ENCODE peak calls at places on chromosomes 6 and 20, in five cellular contexts. One of them, this sample, is unnamed.

GRCh38 chr20:17023811-17024210 is 203.0 kb upstream of the PCSK2 start:
- DNase-seq in testis: no peak
- DNase-seq in IMR-90: peak; percentile 28
- DNase-seq in left ventricle myocardium inferior: no peak
- DNase-seq in lower lobe of right lung: peak; percentile 65
- DNase-seq in this sample: no peak

GRCh38 chr20:32514760-32515159 is 70.4 kb downstream of the NOL4L start:
- DNase-seq in testis: no peak
- DNase-seq in IMR-90: no peak
- DNase-seq in left ventricle myocardium inferior: no peak
- DNase-seq in lower lobe of right lung: no peak
- DNase-seq in this sample: peak; percentile 51

GRCh38 chr6:158970640-158971291 is 29.2 kb downstream of the RSPH3 start:
- DNase-seq in testis: no peak
- DNase-seq in IMR-90: no peak
- DNase-seq in left ventricle myocardium inferior: no peak
- DNase-seq in lower lobe of right lung: no peak
- DNase-seq in this sample: no peak

GRCh38 chr20:64083380-64084208 is 604 bp downstream of the LKAAEAR1 start:
- DNase-seq in testis: peak; percentile 79
- DNase-seq in IMR-90: peak; percentile 67
- DNase-seq in left ventricle myocardium inferior: peak; percentile 77
- DNase-seq in lower lobe of right lung: peak; percentile 88
- DNase-seq in this sample: peak; percentile 86

GRCh38 chr20:39960522-39961420 is 728.3 kb downstream of the MAFB start:
- DNase-seq in testis: peak; percentile 34
- DNase-seq in IMR-90: no peak
- DNase-seq in left ventricle myocardium inferior: peak; percentile 21
- DNase-seq in lower lobe of right lung: no peak
- DNase-seq in this sample: no peak

GRCh38 chr6:126650931-126651330 is 311.0 kb downstream of the CENPW start:
- DNase-seq in testis: no peak
- DNase-seq in IMR-90: peak; percentile 25
- DNase-seq in left ventricle myocardium inferior: no peak
- DNase-seq in lower lobe of right lung: no peak
- DNase-seq in this sample: no peak

GRCh38 chr6:131042664-131043063 is 20.4 kb downstream of the EPB41L2 start:
- DNase-seq in testis: no peak
- DNase-seq in IMR-90: no peak
- DNase-seq in left ventricle myocardium inferior: no peak
- DNase-seq in lower lobe of right lung: no peak
- DNase-seq in this sample: no peak

GRCh38 chr6:95923518-95923917 is 92.3 kb upstream of the FUT9 start:
- DNase-seq in testis: peak; percentile 18
- DNase-seq in IMR-90: no peak
- DNase-seq in left ventricle myocardium inferior: no peak
- DNase-seq in lower lobe of right lung: no peak
- DNase-seq in this sample: no peak

GRCh38 chr20:12591949-12592470 is 416.8 kb upstream of the SPTLC3 start:
- DNase-seq in testis: no peak
- DNase-seq in IMR-90: no peak
- DNase-seq in left ventricle myocardium inferior: no peak
- DNase-seq in lower lobe of right lung: no peak
- DNase-seq in this sample: no peak

GRCh38 chr6:148624025-148624424 is 122.8 kb upstream of the UST start:
- DNase-seq in testis: peak; percentile 35
- DNase-seq in IMR-90: no peak
- DNase-seq in left ventricle myocardium inferior: no peak
- DNase-seq in lower lobe of right lung: no peak
- DNase-seq in this sample: no peak

GRCh38 chr6:28345201-28345600 is 4.5 kb upstream of the ZKSCAN3 start:
- DNase-seq in testis: no peak
- DNase-seq in IMR-90: no peak
- DNase-seq in left ventricle myocardium inferior: no peak
- DNase-seq in lower lobe of right lung: no peak
- DNase-seq in this sample: no peak

GRCh38 chr20:32527447-32528055 is 57.6 kb downstream of the NOL4L start:
- DNase-seq in testis: no peak
- DNase-seq in IMR-90: no peak
- DNase-seq in left ventricle myocardium inferior: no peak
- DNase-seq in lower lobe of right lung: peak; percentile 46
- DNase-seq in this sample: peak; percentile 75

GRCh38 chr6:25369043-25369442 is 89.9 kb downstream of the CARMIL1 start:
- DNase-seq in testis: peak; percentile 67
- DNase-seq in IMR-90: no peak
- DNase-seq in left ventricle myocardium inferior: peak; percentile 31
- DNase-seq in lower lobe of right lung: no peak
- DNase-seq in this sample: no peak

GRCh38 chr6:105941616-105942412 is 144.3 kb upstream of the PRDM1 start:
- DNase-seq in testis: no peak
- DNase-seq in IMR-90: peak; percentile 31
- DNase-seq in left ventricle myocardium inferior: no peak
- DNase-seq in lower lobe of right lung: no peak
- DNase-seq in this sample: no peak

GRCh38 chr6:142728367-142728766 is 216.6 kb downstream of the HIVEP2 start:
- DNase-seq in testis: no peak
- DNase-seq in IMR-90: no peak
- DNase-seq in left ventricle myocardium inferior: no peak
- DNase-seq in lower lobe of right lung: no peak
- DNase-seq in this sample: no peak

GRCh38 chr6:158080849-158081656 is 87.0 kb downstream of the SERAC1 start:
- DNase-seq in testis: no peak
- DNase-seq in IMR-90: no peak
- DNase-seq in left ventricle myocardium inferior: no peak
- DNase-seq in lower lobe of right lung: no peak
- DNase-seq in this sample: no peak

GRCh38 chr6:132357120-132357519 is 44.2 kb downstream of the MOXD1 start:
- DNase-seq in testis: no peak
- DNase-seq in IMR-90: peak; percentile 66
- DNase-seq in left ventricle myocardium inferior: no peak
- DNase-seq in lower lobe of right lung: no peak
- DNase-seq in this sample: no peak

DNA sequence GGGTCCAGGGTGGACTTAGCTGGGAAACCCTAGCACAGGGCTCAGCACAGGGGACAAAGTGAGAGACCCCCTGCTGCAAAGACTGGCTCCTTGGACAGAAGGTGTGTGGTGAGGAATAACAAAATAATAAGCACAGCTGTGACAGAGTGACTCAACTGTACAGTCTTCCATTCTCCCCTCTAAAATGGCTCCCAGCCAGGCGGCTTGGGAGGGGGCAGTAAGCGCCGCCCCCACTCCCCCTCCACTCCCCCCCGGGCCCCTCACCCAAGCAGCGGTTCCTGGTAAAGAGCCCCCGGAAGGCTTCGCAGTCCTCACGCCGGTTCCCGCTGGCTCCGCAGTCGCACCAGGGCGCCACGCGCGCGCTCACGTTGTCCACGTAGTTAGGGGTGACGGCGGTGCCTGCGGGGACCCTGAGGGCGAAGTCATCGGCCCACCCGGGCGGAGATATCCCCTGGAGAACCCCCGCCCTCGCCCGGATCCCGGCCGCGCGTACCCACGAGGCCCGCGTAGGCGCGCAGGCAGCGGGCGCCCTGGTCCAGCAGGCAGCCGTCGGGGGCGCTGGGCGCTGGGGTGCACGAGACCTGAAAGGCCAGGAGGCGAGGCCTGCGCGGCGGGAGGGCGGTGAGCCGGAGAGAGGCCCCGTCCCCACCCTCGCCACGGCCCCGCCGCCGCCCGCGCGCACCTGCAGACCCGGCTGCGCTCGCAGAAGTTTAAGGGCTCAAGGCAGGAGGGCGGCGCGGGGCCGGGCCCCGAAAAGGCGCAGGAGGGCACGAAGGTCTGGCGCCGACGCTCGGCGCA is 2.7 kb downstream of the GFRA4 start:
- DNase-seq in testis: no peak
- DNase-seq in IMR-90: no peak
- DNase-seq in left ventricle myocardium inferior: no peak
- DNase-seq in lower lobe of right lung: no peak
- DNase-seq in this sample: peak; percentile 59
- H3K4me3 ChIP-seq in testis: peak overlapping the region; percentile 36
- H3K4me3 ChIP-seq in IMR-90: no peak overlapping the region
- H3K4me3 ChIP-seq in left ventricle myocardium inferior: peak overlapping the region; percentile 43
- H3K4me3 ChIP-seq in lower lobe of right lung: no peak overlapping the region
- H3K4me3 ChIP-seq in this sample: no peak overlapping the region

GRCh38 chr6:11380969-11381744 is 148.7 kb upstream of the NEDD9 start:
- DNase-seq in testis: no peak
- DNase-seq in IMR-90: no peak
- DNase-seq in left ventricle myocardium inferior: no peak
- DNase-seq in lower lobe of right lung: no peak
- DNase-seq in this sample: no peak

GRCh38 chr6:11384531-11385309 is 152.3 kb upstream of the NEDD9 start:
- DNase-seq in testis: no peak
- DNase-seq in IMR-90: peak; percentile 12
- DNase-seq in left ventricle myocardium inferior: no peak
- DNase-seq in lower lobe of right lung: no peak
- DNase-seq in this sample: no peak

GRCh38 chr6:11380549-11380948 is 148.1 kb upstream of the NEDD9 start:
- DNase-seq in testis: no peak
- DNase-seq in IMR-90: no peak
- DNase-seq in left ventricle myocardium inferior: no peak
- DNase-seq in lower lobe of right lung: no peak
- DNase-seq in this sample: no peak

GRCh38 chr6:11379805-11380204 is 147.3 kb upstream of the NEDD9 start:
- DNase-seq in testis: no peak
- DNase-seq in IMR-90: no peak
- DNase-seq in left ventricle myocardium inferior: no peak
- DNase-seq in lower lobe of right lung: no peak
- DNase-seq in this sample: no peak

DNA sequence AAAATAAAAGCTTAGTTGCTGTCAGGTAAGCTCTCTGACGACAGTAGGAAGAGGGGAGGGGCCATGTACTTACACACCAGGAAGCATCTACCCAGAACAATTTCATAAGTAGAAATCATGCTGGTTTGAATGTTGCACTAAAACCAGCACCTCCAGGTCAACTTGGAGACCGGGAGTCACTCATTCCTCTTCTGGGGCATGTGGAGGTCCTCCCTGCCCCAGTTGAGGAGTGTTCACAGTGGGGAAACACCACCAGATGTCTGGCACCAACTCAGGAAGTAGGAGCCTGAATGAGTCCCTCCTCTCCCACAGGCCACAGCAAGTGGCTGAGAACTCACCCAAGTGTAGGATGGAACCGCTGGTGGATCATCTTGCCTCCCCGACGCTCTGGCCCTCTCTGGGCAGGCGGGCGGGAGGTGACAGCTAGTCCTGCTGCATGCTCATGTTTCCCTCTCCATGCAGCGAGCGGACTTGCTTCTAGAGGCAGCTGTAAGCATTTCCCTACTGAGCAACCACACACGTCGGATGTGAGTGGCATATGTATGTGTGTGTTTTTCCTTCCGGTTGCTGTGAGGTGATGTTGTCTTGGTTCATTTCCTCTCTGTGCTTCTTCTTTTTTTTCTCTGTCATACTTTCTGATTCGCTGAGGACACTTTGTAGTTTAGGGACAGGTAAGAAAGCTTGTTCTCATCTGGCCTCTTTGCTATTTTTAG is 149.5 kb upstream of the NEDD9 start:
- DNase-seq in testis: no peak
- DNase-seq in IMR-90: no peak
- DNase-seq in left ventricle myocardium inferior: no peak
- DNase-seq in lower lobe of right lung: peak; percentile 64
- DNase-seq in this sample: peak; percentile 68
- H3K4me3 ChIP-seq in testis: no peak overlapping the region
- H3K4me3 ChIP-seq in IMR-90: no peak overlapping the region
- H3K4me3 ChIP-seq in left ventricle myocardium inferior: peak overlapping the region; percentile 23
- H3K4me3 ChIP-seq in lower lobe of right lung: peak overlapping the region; percentile 47
- H3K4me3 ChIP-seq in this sample: no peak overlapping the region

DNA sequence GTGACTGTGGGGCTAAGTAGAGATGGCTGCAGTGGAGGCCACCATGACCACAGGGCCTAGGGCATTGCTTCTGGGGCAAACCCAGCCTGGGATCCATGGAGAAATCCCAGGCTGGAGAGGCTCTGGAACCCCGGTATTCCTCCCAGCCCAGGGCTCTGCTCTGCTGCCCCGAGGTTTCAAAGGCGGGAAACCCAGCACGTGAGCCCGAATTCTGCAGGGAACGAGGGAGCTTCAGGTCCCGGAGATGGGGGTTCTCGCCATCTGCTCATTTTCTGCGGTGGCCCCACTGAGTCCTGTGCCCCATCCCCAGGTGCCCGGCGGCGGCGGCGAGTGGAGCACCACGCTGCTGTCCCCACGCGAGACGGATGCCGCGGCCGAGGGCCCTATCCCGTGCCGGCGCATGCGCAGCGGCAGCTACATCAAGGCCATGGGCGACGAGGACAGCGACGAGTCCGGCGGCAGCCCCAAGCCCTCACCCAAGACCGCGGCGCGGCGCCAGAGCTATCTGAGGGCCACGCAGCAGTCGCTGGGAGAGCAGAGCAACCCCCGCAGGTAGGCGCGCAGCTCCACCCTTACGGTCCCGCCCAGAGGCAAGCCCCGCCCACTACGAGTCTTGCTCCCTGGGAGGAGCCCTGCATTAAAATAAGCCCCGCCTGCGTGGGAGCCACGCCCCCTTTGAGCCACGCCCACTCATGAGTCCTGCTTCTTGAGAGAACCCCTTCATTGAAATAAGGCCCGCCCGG is 105.3 kb upstream of the MYL9 start:
- DNase-seq in testis: peak; percentile 89
- DNase-seq in IMR-90: peak; percentile 21
- DNase-seq in left ventricle myocardium inferior: peak; percentile 71
- DNase-seq in lower lobe of right lung: peak; percentile 90
- DNase-seq in this sample: peak; percentile 89
- H3K4me3 ChIP-seq in testis: peak overlapping the region; percentile 37
- H3K4me3 ChIP-seq in IMR-90: peak overlapping the region; percentile 46
- H3K4me3 ChIP-seq in left ventricle myocardium inferior: peak overlapping the region; percentile 56
- H3K4me3 ChIP-seq in lower lobe of right lung: peak overlapping the region; percentile 55
- H3K4me3 ChIP-seq in this sample: peak overlapping the region; percentile 48

GRCh38 chr20:46343358-46344357 is 35.4 kb upstream of the CDH22 start:
- DNase-seq in testis: no peak
- DNase-seq in IMR-90: no peak
- DNase-seq in left ventricle myocardium inferior: no peak
- DNase-seq in lower lobe of right lung: no peak
- DNase-seq in this sample: no peak
- H3K4me3 ChIP-seq in testis: no peak overlapping the region
- H3K4me3 ChIP-seq in IMR-90: no peak overlapping the region
- H3K4me3 ChIP-seq in left ventricle myocardium inferior: peak overlapping the region; percentile 36
- H3K4me3 ChIP-seq in lower lobe of right lung: peak overlapping the region; percentile 3
- H3K4me3 ChIP-seq in this sample: no peak overlapping the region

GRCh38 chr20:43913291-43914025 is 1.2 kb upstream of the TOX2 start:
- DNase-seq in testis: no peak
- DNase-seq in IMR-90: no peak
- DNase-seq in left ventricle myocardium inferior: no peak
- DNase-seq in lower lobe of right lung: no peak
- DNase-seq in this sample: no peak

GRCh38 chr20:43916073-43916874 is 1.6 kb downstream of the TOX2 start:
- DNase-seq in testis: peak; percentile 59
- DNase-seq in IMR-90: no peak
- DNase-seq in left ventricle myocardium inferior: no peak
- DNase-seq in lower lobe of right lung: no peak
- DNase-seq in this sample: no peak

GRCh38 chr20:43914697-43915208 is at the start of gene TOX2:
- DNase-seq in testis: peak; percentile 76
- DNase-seq in IMR-90: no peak
- DNase-seq in left ventricle myocardium inferior: peak; percentile 44
- DNase-seq in lower lobe of right lung: peak; percentile 57
- DNase-seq in this sample: no peak

GRCh38 chr20:43915209-43916072 is 789 bp downstream of the TOX2 start:
- DNase-seq in testis: peak; percentile 46
- DNase-seq in IMR-90: peak; percentile 23
- DNase-seq in left ventricle myocardium inferior: no peak
- DNase-seq in lower lobe of right lung: no peak
- DNase-seq in this sample: no peak

GRCh38 chr20:43914286-43914685 is 366 bp upstream of the TOX2 start:
- DNase-seq in testis: no peak
- DNase-seq in IMR-90: no peak
- DNase-seq in left ventricle myocardium inferior: no peak
- DNase-seq in lower lobe of right lung: no peak
- DNase-seq in this sample: no peak
- H3K4me3 ChIP-seq in testis: peak overlapping the region; percentile 56
- H3K4me3 ChIP-seq in IMR-90: peak overlapping the region; percentile 61
- H3K4me3 ChIP-seq in left ventricle myocardium inferior: peak overlapping the region; percentile 64
- H3K4me3 ChIP-seq in lower lobe of right lung: peak overlapping the region; percentile 45
- H3K4me3 ChIP-seq in this sample: no peak overlapping the region

This sample was measured in kidney.